ENCODE peak calls at places on chromosome 2, in four cellular contexts. One of them, this sample, is unnamed.

GRCh38 chr2:230933521-230934180 is 8.6 kb upstream of the GPR55 start:
- DNase-seq in NCI-H774: no peak
- DNase-seq in T-helper 1 cell: no peak
- DNase-seq in brain microvascular endothelial cell: no peak
- DNase-seq in this sample: no peak

GRCh38 chr2:170264865-170265264 is 86.9 kb downstream of the MYO3B start:
- DNase-seq in NCI-H774: no peak
- DNase-seq in brain microvascular endothelial cell: no peak
- DNase-seq in T-helper 1 cell: no peak
- DNase-seq in this sample: no peak

GRCh38 chr2:157830696-157831570 is 45.2 kb downstream of the ACVR1 start:
- DNase-seq in brain microvascular endothelial cell: peak; percentile 89
- DNase-seq in T-helper 1 cell: no peak
- DNase-seq in NCI-H774: no peak
- DNase-seq in this sample: no peak

GRCh38 chr2:229712125-229712524 is 2.2 kb downstream of the DNER start:
- DNase-seq in brain microvascular endothelial cell: no peak
- DNase-seq in T-helper 1 cell: no peak
- DNase-seq in NCI-H774: no peak
- DNase-seq in this sample: no peak

GRCh38 chr2:230811508-230811907 is 53.2 kb upstream of the ITM2C start:
- DNase-seq in T-helper 1 cell: no peak
- DNase-seq in NCI-H774: no peak
- DNase-seq in brain microvascular endothelial cell: no peak
- DNase-seq in this sample: no peak

GRCh38 chr2:112996635-112997034 is 8.6 kb upstream of the IL36A start:
- DNase-seq in NCI-H774: no peak
- DNase-seq in brain microvascular endothelial cell: no peak
- DNase-seq in T-helper 1 cell: peak; percentile 86
- DNase-seq in this sample: no peak

GRCh38 chr2:234625626-234626253 is 128.9 kb upstream of the ARL4C start:
- DNase-seq in brain microvascular endothelial cell: no peak
- DNase-seq in T-helper 1 cell: no peak
- DNase-seq in NCI-H774: no peak
- DNase-seq in this sample: no peak

GRCh38 chr2:240192661-240193060 is 52.2 kb upstream of the OTOS start:
- DNase-seq in T-helper 1 cell: no peak
- DNase-seq in NCI-H774: no peak
- DNase-seq in brain microvascular endothelial cell: no peak
- DNase-seq in this sample: no peak

GRCh38 chr2:88880441-88880953 is 189.0 kb downstream of the RPIA start:
- DNase-seq in brain microvascular endothelial cell: peak; percentile 47
- DNase-seq in NCI-H774: peak; percentile 25
- DNase-seq in T-helper 1 cell: peak; percentile 34
- DNase-seq in this sample: peak; percentile 70

GRCh38 chr2:96536445-96537065 is at the start of gene ARID5A:
- DNase-seq in T-helper 1 cell: peak; percentile 93
- DNase-seq in NCI-H774: peak; percentile 86
- DNase-seq in brain microvascular endothelial cell: peak; percentile 82
- DNase-seq in this sample: peak; percentile 74

GRCh38 chr2:62461707-62462106 is 44.3 kb downstream of the TMEM17 start:
- DNase-seq in NCI-H774: no peak
- DNase-seq in brain microvascular endothelial cell: no peak
- DNase-seq in T-helper 1 cell: no peak
- DNase-seq in this sample: no peak

GRCh38 chr2:149487189-149487588 is 100.4 kb downstream of the MMADHC start:
- DNase-seq in T-helper 1 cell: no peak
- DNase-seq in NCI-H774: no peak
- DNase-seq in brain microvascular endothelial cell: no peak
- DNase-seq in this sample: no peak

GRCh38 chr2:218269900-218270720 is at the start of the genes AAMP and PNKD:
- DNase-seq in NCI-H774: peak; percentile 99
- DNase-seq in brain microvascular endothelial cell: peak; percentile 99
- DNase-seq in T-helper 1 cell: peak; percentile 100
- DNase-seq in this sample: peak; percentile 99

GRCh38 chr2:78061301-78061700 is 539.1 kb upstream of the LRRTM4 start:
- DNase-seq in brain microvascular endothelial cell: no peak
- DNase-seq in T-helper 1 cell: no peak
- DNase-seq in NCI-H774: no peak
- DNase-seq in this sample: no peak

GRCh38 chr2:95345066-95345414 is 47.9 kb downstream of the KCNIP3 start:
- DNase-seq in NCI-H774: no peak
- DNase-seq in brain microvascular endothelial cell: no peak
- DNase-seq in T-helper 1 cell: no peak
- DNase-seq in this sample: no peak

GRCh38 chr2:55919574-55919973 is 4.0 kb downstream of the EFEMP1 start:
- DNase-seq in NCI-H774: no peak
- DNase-seq in brain microvascular endothelial cell: no peak
- DNase-seq in T-helper 1 cell: no peak
- DNase-seq in this sample: no peak

GRCh38 chr2:64819774-64820688 is 166.3 kb upstream of the SERTAD2 start:
- DNase-seq in T-helper 1 cell: peak; percentile 81
- DNase-seq in NCI-H774: no peak
- DNase-seq in brain microvascular endothelial cell: no peak
- DNase-seq in this sample: no peak

GRCh38 chr2:240999001-240999791 is 778 bp downstream of the SNED1 start:
- DNase-seq in T-helper 1 cell: no peak
- DNase-seq in brain microvascular endothelial cell: no peak
- DNase-seq in NCI-H774: no peak
- DNase-seq in this sample: no peak

GRCh38 chr2:110993557-110994231 is 127.0 kb upstream of the BCL2L11 start:
- DNase-seq in NCI-H774: peak; percentile 37
- DNase-seq in brain microvascular endothelial cell: no peak
- DNase-seq in T-helper 1 cell: no peak
- DNase-seq in this sample: no peak

This sample was measured in COR-L47.